ENCODE peak calls at places on chromosomes 5 and 9, in five cellular contexts. R is Panc1; C is CD8-positive, alpha-beta T cell; I is cardiac muscle cell; H is fibroblast of lung. Y is an unnamed sample.

GRCh38 chr9:77877976-77878375 is 153.6 kb downstream of the GNAQ start:
- DNase-seq in R (no peak), C (no peak), I (no peak), H (no peak), Y (no peak)

GRCh38 chr5:5326126-5326758 is 96.2 kb upstream of the ICE1 start:
- DNase-seq in R (no peak), C (no peak), I (no peak), H (peak; percentile 76), Y (no peak)

GRCh38 chr9:103037508-103038477 is 42.7 kb downstream of the CYLC2 start:
- DNase-seq in R (no peak), C (no peak), I (peak; percentile 23), H (peak; percentile 11), Y (no peak)

GRCh38 chr9:26292943-26293342 is 599.7 kb downstream of the CAAP1 start:
- DNase-seq in R (no peak), C (no peak), I (peak; percentile 39), H (peak; percentile 81), Y (no peak)

GRCh38 chr5:1384521-1384920 is 39.6 kb upstream of the CLPTM1L start:
- DNase-seq in R (no peak), C (no peak), I (no peak), H (no peak), Y (no peak)

GRCh38 chr5:174733836-174734235 is 9.5 kb downstream of the MSX2 start:
- DNase-seq in R (no peak), C (no peak), I (no peak), H (no peak), Y (no peak)

GRCh38 chr9:134230942-134231325 is 66.6 kb upstream of the RNU6ATAC start:
- DNase-seq in R (no peak), C (no peak), I (no peak), H (no peak), Y (no peak)

GRCh38 chr5:140301136-140301535 is 1.8 kb downstream of the PFDN1 start:
- DNase-seq in R (no peak), C (no peak), I (no peak), H (no peak), Y (no peak)

GRCh38 chr5:97554992-97555981 is 372.2 kb upstream of the RIOK2 start:
- DNase-seq in R (no peak), C (no peak), I (no peak), H (peak; percentile 73), Y (no peak)

GRCh38 chr5:80055491-80056170 is 20.5 kb downstream of the THBS4 start:
- DNase-seq in R (no peak), C (no peak), I (no peak), H (no peak), Y (no peak)

GRCh38 chr9:61666849-61667371 is 477.1 kb downstream of the SPATA31A7 start:
- DNase-seq in R (no peak), C (no peak), I (no peak), H (no peak), Y (no peak)

GRCh38 chr5:95712347-95712958 is 18.7 kb upstream of the RHOBTB3 start:
- DNase-seq in R (peak; percentile 75), C (no peak), I (peak; percentile 62), H (peak; percentile 97), Y (no peak)

GRCh38 chr5:64763948-64764503 is 4.5 kb downstream of the SREK1IP1 start:
- DNase-seq in R (no peak), C (no peak), I (no peak), H (no peak), Y (no peak)

GRCh38 chr9:68755051-68755450 is 50.0 kb downstream of the PIP5K1B start:
- DNase-seq in R (no peak), C (no peak), I (no peak), H (no peak), Y (no peak)
- TF ChIP-seq CTCF in R (no peak), C (no peak), I (no peak), H (no peak), Y (no peak)

DNA sequence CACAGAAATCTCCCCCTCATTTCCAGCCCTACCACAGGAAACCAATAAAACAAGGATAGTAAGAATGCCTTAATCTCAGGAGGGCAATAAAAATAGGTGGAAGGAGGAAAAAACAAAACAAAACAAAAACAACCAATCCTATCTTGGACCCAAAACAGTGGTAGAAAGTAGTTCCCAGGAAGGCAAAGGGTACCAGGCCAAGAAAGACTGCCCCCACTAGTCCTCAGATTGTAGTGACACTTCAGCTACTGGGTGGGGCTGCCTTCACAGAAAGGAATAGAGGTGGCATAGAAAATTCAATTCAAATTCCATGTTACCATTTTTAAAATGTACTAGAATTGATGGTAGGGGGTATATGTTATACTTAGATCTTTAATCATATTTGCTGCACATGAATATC is 59.3 kb downstream of the DPYSL3 start:
- DNase-seq in R (no peak), C (no peak), I (no peak), H (no peak), Y (no peak)
- TF ChIP-seq CTCF in R (no peak), C (no peak), I (no peak), H (no peak), Y (no peak)

GRCh38 chr5:78964889-78965288 is 20.2 kb downstream of the ARSB start:
- DNase-seq in R (peak; percentile 54), C (no peak), I (peak; percentile 84), H (peak; percentile 64), Y (no peak)
- TF ChIP-seq CTCF in R (peak; percentile 45), C (no peak), I (peak; percentile 45), H (peak; percentile 47), Y (peak; percentile 42)

DNA sequence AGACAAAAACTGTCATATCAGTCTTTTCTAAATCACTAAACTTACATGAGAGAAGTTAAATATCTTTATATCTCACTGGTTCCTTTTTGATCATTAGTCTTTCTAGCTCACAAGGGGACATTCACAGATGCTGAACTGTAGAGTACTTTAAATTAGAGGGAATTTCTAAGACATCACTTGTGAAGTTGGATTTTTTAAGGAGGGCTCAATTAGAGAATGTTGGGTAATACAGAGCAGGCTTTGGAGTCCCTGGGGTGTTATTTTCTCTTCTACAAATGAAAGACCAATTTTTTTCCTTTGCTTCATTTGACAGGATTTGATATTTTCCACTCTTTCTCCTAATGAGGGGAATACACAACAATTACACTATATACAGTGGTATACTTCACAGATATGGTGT is 48.6 kb upstream of the SPDL1 start:
- DNase-seq in R (no peak), C (no peak), I (no peak), H (no peak), Y (no peak)
- TF ChIP-seq CTCF in R (no peak), C (no peak), I (no peak), H (no peak), Y (no peak)

DNA sequence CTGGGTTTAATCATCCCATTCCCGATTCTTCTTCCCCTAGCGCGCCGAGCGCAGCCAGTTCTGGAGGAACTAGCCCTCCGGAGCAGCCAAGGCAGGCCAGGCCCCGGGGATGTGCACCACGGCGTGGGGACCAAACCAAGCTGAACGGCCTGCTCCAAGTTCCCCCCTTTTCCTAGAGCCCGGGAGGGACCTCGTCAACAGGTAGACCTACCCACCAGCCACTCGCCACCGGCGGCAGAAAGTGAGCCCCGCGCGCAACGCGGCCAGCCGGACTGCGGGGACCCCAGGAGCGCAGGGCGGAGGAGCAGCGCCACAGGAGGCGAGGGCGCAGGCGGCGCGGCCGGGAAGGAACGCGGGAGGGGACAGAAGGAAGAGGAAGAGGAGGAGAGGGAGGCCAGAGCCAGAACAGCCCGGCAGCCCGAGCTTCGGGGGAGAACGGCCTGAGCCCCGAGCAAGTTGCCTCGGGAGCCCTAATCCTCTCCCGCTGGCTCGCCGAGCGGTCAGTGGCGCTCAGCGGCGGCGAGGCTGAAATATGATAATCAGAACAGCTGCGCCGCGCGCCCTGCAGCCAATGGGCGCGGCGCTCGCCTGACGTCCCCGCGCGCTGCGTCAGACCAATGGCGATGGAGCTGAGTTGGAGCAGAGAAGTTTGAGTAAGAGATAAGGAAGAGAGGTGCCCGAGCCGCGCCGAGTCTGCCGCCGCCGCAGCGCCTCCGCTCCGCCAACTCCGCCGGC is at the start of gene ISL1:
- DNase-seq in R (no peak), C (no peak), I (peak; percentile 78), H (peak; percentile 69), Y (peak; percentile 20)
- TF ChIP-seq CTCF in R (no peak), C (no peak), I (no peak), H (no peak), Y (no peak)

DNA sequence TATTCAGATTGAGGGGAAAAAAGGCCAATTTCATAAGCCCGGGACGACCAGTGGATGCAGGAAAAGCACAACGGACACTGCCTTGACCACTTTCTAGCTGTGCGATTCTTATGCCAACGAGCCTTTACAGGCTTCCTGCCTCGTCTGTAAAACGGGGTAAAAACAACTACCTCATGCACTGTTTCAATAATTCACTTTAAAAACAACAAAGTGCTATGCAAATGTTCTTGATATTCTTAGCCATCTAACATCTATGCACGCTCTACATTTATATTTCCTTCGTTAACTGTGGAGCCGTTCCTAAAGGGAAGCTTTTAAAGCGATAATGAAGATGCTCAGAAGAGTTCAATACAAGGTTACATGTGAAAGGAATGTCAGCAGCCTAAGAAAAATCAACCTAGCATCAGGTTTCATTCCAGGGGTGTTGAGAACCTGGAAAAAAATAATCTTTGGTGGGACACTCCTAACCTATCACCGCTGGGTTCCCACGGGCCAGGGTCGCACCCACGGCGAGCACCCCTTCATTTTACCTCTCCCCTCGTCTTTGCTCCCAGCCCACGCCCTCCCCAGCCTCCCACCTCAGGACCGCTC is 995 bp downstream of the ARSB start:
- DNase-seq in R (no peak), C (no peak), I (peak; percentile 18), H (peak; percentile 26), Y (no peak)
- TF ChIP-seq CTCF in R (no peak), C (no peak), I (no peak), H (no peak), Y (peak; percentile 31)

DNA sequence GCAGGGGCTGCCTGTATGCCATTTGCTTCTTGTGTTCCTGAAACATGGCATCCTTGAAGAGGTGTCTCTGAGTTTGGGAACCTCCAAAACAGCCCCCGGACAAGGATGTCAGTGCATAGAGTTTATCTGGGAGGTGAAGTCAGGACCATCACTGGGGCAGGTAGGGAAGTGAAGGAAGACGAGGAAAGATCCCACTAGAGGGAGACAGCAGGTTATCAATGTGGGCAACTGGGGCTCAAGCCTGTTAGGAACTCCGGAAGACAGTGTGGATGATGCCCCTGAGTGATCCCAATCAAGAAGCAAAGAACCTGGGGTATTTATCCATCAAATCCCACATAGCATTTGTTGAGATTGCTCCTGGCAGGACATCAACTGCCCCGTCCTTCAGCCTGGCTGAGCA is 233.1 kb downstream of the AGTPBP1 start:
- DNase-seq in R (no peak), C (no peak), I (no peak), H (no peak), Y (no peak)
- TF ChIP-seq CTCF in R (no peak), C (no peak), I (no peak), H (no peak), Y (no peak)

DNA sequence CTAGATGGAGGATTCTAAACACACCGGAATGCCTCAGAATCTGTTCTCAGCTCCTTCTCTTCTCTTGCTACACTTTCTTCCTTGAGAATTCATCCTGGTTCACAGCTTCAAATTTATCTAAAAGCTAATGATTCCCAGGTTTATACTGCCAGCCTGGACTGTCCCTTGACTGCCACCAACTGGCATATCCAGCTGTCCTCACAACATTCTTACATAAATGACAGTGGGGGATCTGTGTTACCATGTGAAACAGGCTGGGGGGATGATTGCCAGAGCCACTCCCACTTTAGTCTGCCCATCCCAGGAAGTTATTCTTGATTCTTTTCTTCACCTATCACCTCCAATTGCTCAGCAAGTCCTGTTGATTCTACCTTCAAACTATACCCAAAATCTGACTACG is 27.2 kb upstream of the ZFR start:
- DNase-seq in R (no peak), C (no peak), I (no peak), H (no peak), Y (no peak)
- TF ChIP-seq CTCF in R (no peak), C (no peak), I (no peak), H (no peak), Y (no peak)

DNA sequence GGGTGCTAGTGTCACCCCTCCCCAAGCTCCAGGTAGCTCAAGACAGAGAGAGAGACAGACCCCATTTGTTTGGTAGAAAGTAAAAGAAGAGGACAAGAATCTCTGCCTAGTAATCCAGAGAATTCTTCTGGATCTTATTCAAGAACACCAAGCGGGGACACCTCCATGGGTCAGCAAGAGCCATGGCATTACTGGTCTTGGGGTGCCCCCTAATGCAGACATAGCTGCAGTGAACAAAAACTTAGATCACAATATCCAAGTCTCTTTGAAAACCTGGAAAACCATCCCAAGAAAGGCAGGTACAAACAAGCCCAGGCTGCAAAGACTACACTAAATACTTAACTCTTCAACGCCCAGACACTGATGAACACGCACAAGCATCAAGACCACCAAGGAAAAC is 29.9 kb upstream of the PDE4D start:
- DNase-seq in R (no peak), C (no peak), I (peak; percentile 65), H (peak; percentile 18), Y (no peak)
- TF ChIP-seq CTCF in R (peak; percentile 9), C (no peak), I (peak; percentile 49), H (peak; percentile 36), Y (no peak)

Y was measured in GM06990.